ENCODE peak calls at places on chromosomes 11 and 22, in five cellular contexts. B is CD8-positive, alpha-beta memory T cell; Y is BJ; V is activated CD8-positive, alpha-beta memory T cell treated with anti-CD3 and anti-CD28 coated beads for 4 hours; M is astrocyte of the spinal cord. L is an unnamed sample.

GRCh38 chr11:40161855-40162410 is 1297.5 kb downstream of the LRRC4C start:
- DNase-seq in B (no peak), Y (no peak), V (no peak), M (no peak), L (no peak)

GRCh38 chr11:68932358-68932757 is 28.7 kb downstream of the IGHMBP2 start:
- DNase-seq in B (no peak), Y (no peak), V (no peak), M (no peak), L (no peak)

GRCh38 chr22:37313376-37314314 is 31.3 kb downstream of the CYTH4 start:
- DNase-seq in B (no peak), Y (no peak), V (no peak), M (no peak), L (no peak)

GRCh38 chr11:10076458-10077141 is 217.4 kb downstream of the SBF2 start:
- DNase-seq in B (no peak), Y (no peak), V (no peak), M (peak), L (no peak)

GRCh38 chr11:66467756-66468155 is 1.1 kb downstream of the PELI3 start:
- DNase-seq in B (no peak), Y (no peak), V (no peak), M (no peak), L (peak)

GRCh38 chr22:26170112-26170492 is 840 bp downstream of the SEZ6L start:
- DNase-seq in B (no peak), Y (no peak), V (no peak), M (no peak), L (no peak)

GRCh38 chr11:6746086-6746618 is 25.6 kb downstream of the OR2AG2 start:
- DNase-seq in B (peak), Y (no peak), V (no peak), M (no peak), L (no peak)

GRCh38 chr22:25221790-25222189 is 2.4 kb downstream of the CRYBB2 start:
- DNase-seq in B (no peak), Y (no peak), V (no peak), M (no peak), L (no peak)

GRCh38 chr22:23233746-23234408 is 53.6 kb downstream of the BCR start:
- DNase-seq in B (no peak), Y (no peak), V (no peak), M (peak), L (no peak)

GRCh38 chr11:9293646-9294045 is 20.7 kb downstream of the TMEM41B start:
- DNase-seq in B (no peak), Y (no peak), V (no peak), M (no peak), L (no peak)

GRCh38 chr11:125370561-125371389 is 125.3 kb downstream of the FEZ1 start:
- DNase-seq in B (no peak), Y (no peak), V (no peak), M (no peak), L (no peak)

GRCh38 chr22:22480940-22481339 is 27.6 kb downstream of the ZNF280B start:
- DNase-seq in B (no peak), Y (no peak), V (no peak), M (no peak), L (no peak)

GRCh38 chr11:31780078-31780971 is 30.8 kb downstream of the PAX6 start:
- DNase-seq in B (no peak), Y (no peak), V (no peak), M (no peak), L (no peak)

GRCh38 chr11:17651681-17652080 is 67.7 kb upstream of the MYOD1 start:
- DNase-seq in B (no peak), Y (no peak), V (no peak), M (no peak), L (no peak)

GRCh38 chr22:46968848-46969247 is 206.4 kb downstream of the TBC1D22A start:
- DNase-seq in B (no peak), Y (no peak), V (no peak), M (no peak), L (no peak)

GRCh38 chr11:3217751-3218482 is 696 bp downstream of the MRGPRG start:
- DNase-seq in B (no peak), Y (no peak), V (no peak), M (no peak), L (no peak)

GRCh38 chr11:123161386-123161785 is 33.7 kb downstream of the CLMP start:
- DNase-seq in B (no peak), Y (no peak), V (no peak), M (no peak), L (no peak)

GRCh38 chr11:9516113-9516512 is 55.3 kb downstream of the ZNF143 start:
- DNase-seq in B (no peak), Y (no peak), V (no peak), M (no peak), L (no peak)

GRCh38 chr11:118216621-118217526 is 7.9 kb downstream of the JAML start:
- DNase-seq in B (peak), Y (no peak), V (no peak), M (no peak), L (no peak)

GRCh38 chr11:30424336-30424735 is 101.4 kb downstream of the ARL14EP start:
- DNase-seq in B (no peak), Y (no peak), V (no peak), M (no peak), L (no peak)

GRCh38 chr11:16293204-16293681 is 63.1 kb downstream of the SOX6 start:
- DNase-seq in B (no peak), Y (peak), V (no peak), M (no peak), L (no peak)

GRCh38 chr11:10293423-10294288 is at the start of gene SBF2:
- DNase-seq in B (peak), Y (peak), V (peak), M (peak), L (peak)

GRCh38 chr11:62588966-62589637 is 2.2 kb downstream of the TUT1 start:
- DNase-seq in B (no peak), Y (no peak), V (no peak), M (no peak), L (no peak)

GRCh38 chr11:119710417-119710816 is 18.6 kb downstream of the NECTIN1 start:
- DNase-seq in B (no peak), Y (no peak), V (no peak), M (no peak), L (no peak)

GRCh38 chr11:2870460-2870859 is 15.1 kb downstream of the CDKN1C start:
- DNase-seq in B (no peak), Y (no peak), V (no peak), M (no peak), L (no peak)

GRCh38 chr22:35399678-35400334 is at the start of gene MCM5:
- DNase-seq in B (peak), Y (peak), V (peak), M (peak), L (peak)

GRCh38 chr11:69844396-69844795 is 25.2 kb upstream of the FGF3 start:
- DNase-seq in B (no peak), Y (no peak), V (no peak), M (no peak), L (no peak)

GRCh38 chr11:15038963-15039362 is 34.4 kb upstream of the CALCB start:
- DNase-seq in B (no peak), Y (no peak), V (no peak), M (no peak), L (no peak)

GRCh38 chr11:129041611-129042018 is 98.9 kb upstream of the TP53AIP1 start:
- DNase-seq in B (no peak), Y (no peak), V (no peak), M (no peak), L (no peak)

L was measured in CD14-positive monocyte.